ENCODE peak calls at places on chromosomes 6 and 20, in four cellular contexts. N is activated T-cell treated with anti-CD3 and anti-CD28 coated beads, Interleukin-2, amount 50 U/mL, for 72 hours; M is mesothelial cell of epicardium; Z is IMR-90. X is an unnamed sample.
A peak's percentile ranks its signal among the peaks of the same experiment; 100 is the strongest.

GRCh38 chr6:119209452-119210205 is 131.2 kb upstream of the FAM184A start:
- DNase-seq in N (no peak), M (no peak), Z (peak; percentile 15), X (no peak)

GRCh38 chr6:137827411-137827940 is 39.6 kb upstream of the TNFAIP3 start:
- DNase-seq in N (no peak), M (no peak), Z (no peak), X (no peak)

GRCh38 chr20:20611165-20611564 is 101.3 kb downstream of the RALGAPA2 start:
- DNase-seq in N (no peak), M (no peak), Z (no peak), X (no peak)

GRCh38 chr6:160391419-160392116 is 43.4 kb downstream of the SLC22A3 start:
- DNase-seq in N (no peak), M (no peak), Z (no peak), X (no peak)

GRCh38 chr6:54881066-54881733 is 34.6 kb downstream of the FAM83B start:
- DNase-seq in N (no peak), M (no peak), Z (no peak), X (no peak)

GRCh38 chr6:161162722-161163121 is 111.1 kb downstream of the AGPAT4 start:
- DNase-seq in N (no peak), M (no peak), Z (no peak), X (no peak)

GRCh38 chr20:53752971-53753879 is 159.6 kb upstream of the ZNF217 start:
- DNase-seq in N (peak; percentile 3), M (no peak), Z (peak; percentile 42), X (no peak)

GRCh38 chr20:45338121-45339030 is 9.8 kb downstream of the SDC4 start:
- DNase-seq in N (no peak), M (no peak), Z (no peak), X (no peak)

GRCh38 chr6:109062216-109062615 is 32.4 kb downstream of the SESN1 start:
- DNase-seq in N (no peak), M (no peak), Z (no peak), X (no peak)